ENCODE peak calls at places on chromosome 21, in five cellular contexts. One of them, this sample, is unnamed.

GRCh38 chr21:25507522-25507921 is 99.8 kb downstream of the MRPL39 start:
- DNase-seq in astrocyte: no peak
- DNase-seq in NCI-H524: no peak
- DNase-seq in HCT116: no peak
- DNase-seq in T-helper 2 cell treated with Interferon-gamma antibody and Interleukin-4, amounts not matched to agents 5 μg/mL and 100 μg/mL, for 36 hours: no peak
- DNase-seq in this sample: no peak

GRCh38 chr21:41763398-41763931 is 3.4 kb downstream of the RIPK4 start:
- DNase-seq in T-helper 2 cell treated with Interferon-gamma antibody and Interleukin-4, amounts not matched to agents 5 μg/mL and 100 μg/mL, for 36 hours: no peak
- DNase-seq in astrocyte: no peak
- DNase-seq in NCI-H524: no peak
- DNase-seq in HCT116: no peak
- DNase-seq in this sample: peak

GRCh38 chr21:16193758-16194606 is 464.2 kb downstream of the USP25 start:
- DNase-seq in HCT116: no peak
- DNase-seq in NCI-H524: no peak
- DNase-seq in T-helper 2 cell treated with Interferon-gamma antibody and Interleukin-4, amounts not matched to agents 5 μg/mL and 100 μg/mL, for 36 hours: peak
- DNase-seq in astrocyte: peak
- DNase-seq in this sample: peak

GRCh38 chr21:45330075-45330781 is 42.5 kb upstream of the POFUT2 start:
- DNase-seq in astrocyte: peak
- DNase-seq in T-helper 2 cell treated with Interferon-gamma antibody and Interleukin-4, amounts not matched to agents 5 μg/mL and 100 μg/mL, for 36 hours: no peak
- DNase-seq in NCI-H524: peak
- DNase-seq in HCT116: no peak
- DNase-seq in this sample: peak

GRCh38 chr21:41768371-41769042 is 1.7 kb upstream of the RIPK4 start:
- DNase-seq in astrocyte: peak
- DNase-seq in T-helper 2 cell treated with Interferon-gamma antibody and Interleukin-4, amounts not matched to agents 5 μg/mL and 100 μg/mL, for 36 hours: no peak
- DNase-seq in NCI-H524: peak
- DNase-seq in HCT116: peak
- DNase-seq in this sample: peak

GRCh38 chr21:38787461-38788274 is 18.1 kb upstream of the ETS2 start:
- DNase-seq in T-helper 2 cell treated with Interferon-gamma antibody and Interleukin-4, amounts not matched to agents 5 μg/mL and 100 μg/mL, for 36 hours: peak
- DNase-seq in astrocyte: peak
- DNase-seq in HCT116: peak
- DNase-seq in NCI-H524: peak
- DNase-seq in this sample: peak

GRCh38 chr21:34528131-34528561 is 16.1 kb upstream of the KCNE1 start:
- DNase-seq in astrocyte: peak
- DNase-seq in HCT116: no peak
- DNase-seq in NCI-H524: no peak
- DNase-seq in T-helper 2 cell treated with Interferon-gamma antibody and Interleukin-4, amounts not matched to agents 5 μg/mL and 100 μg/mL, for 36 hours: no peak
- DNase-seq in this sample: peak

GRCh38 chr21:34845521-34846213 is 176.9 kb downstream of the CLIC6 start:
- DNase-seq in HCT116: peak
- DNase-seq in NCI-H524: no peak
- DNase-seq in astrocyte: peak
- DNase-seq in T-helper 2 cell treated with Interferon-gamma antibody and Interleukin-4, amounts not matched to agents 5 μg/mL and 100 μg/mL, for 36 hours: peak
- DNase-seq in this sample: peak

GRCh38 chr21:42513985-42514882 is 582 bp downstream of the SLC37A1 start:
- DNase-seq in HCT116: no peak
- DNase-seq in NCI-H524: peak
- DNase-seq in astrocyte: no peak
- DNase-seq in T-helper 2 cell treated with Interferon-gamma antibody and Interleukin-4, amounts not matched to agents 5 μg/mL and 100 μg/mL, for 36 hours: peak
- DNase-seq in this sample: no peak

GRCh38 chr21:44657635-44658183 is at the start of gene KRTAP12-3:
- DNase-seq in T-helper 2 cell treated with Interferon-gamma antibody and Interleukin-4, amounts not matched to agents 5 μg/mL and 100 μg/mL, for 36 hours: peak
- DNase-seq in HCT116: no peak
- DNase-seq in astrocyte: no peak
- DNase-seq in NCI-H524: no peak
- DNase-seq in this sample: no peak

GRCh38 chr21:41367598-41368360 is 6.0 kb downstream of the MX2 start:
- DNase-seq in HCT116: no peak
- DNase-seq in astrocyte: no peak
- DNase-seq in T-helper 2 cell treated with Interferon-gamma antibody and Interleukin-4, amounts not matched to agents 5 μg/mL and 100 μg/mL, for 36 hours: no peak
- DNase-seq in NCI-H524: no peak
- DNase-seq in this sample: no peak

GRCh38 chr21:29812947-29813346 is 126.8 kb downstream of the GRIK1 start:
- DNase-seq in T-helper 2 cell treated with Interferon-gamma antibody and Interleukin-4, amounts not matched to agents 5 μg/mL and 100 μg/mL, for 36 hours: no peak
- DNase-seq in NCI-H524: no peak
- DNase-seq in HCT116: no peak
- DNase-seq in astrocyte: no peak
- DNase-seq in this sample: no peak

GRCh38 chr21:33968082-33968997 is 52.7 kb upstream of the ATP5PO start:
- DNase-seq in HCT116: no peak
- DNase-seq in T-helper 2 cell treated with Interferon-gamma antibody and Interleukin-4, amounts not matched to agents 5 μg/mL and 100 μg/mL, for 36 hours: no peak
- DNase-seq in astrocyte: peak
- DNase-seq in NCI-H524: no peak
- DNase-seq in this sample: peak

GRCh38 chr21:17796037-17796403 is 23.1 kb downstream of the C21orf91 start:
- DNase-seq in HCT116: no peak
- DNase-seq in T-helper 2 cell treated with Interferon-gamma antibody and Interleukin-4, amounts not matched to agents 5 μg/mL and 100 μg/mL, for 36 hours: no peak
- DNase-seq in NCI-H524: no peak
- DNase-seq in astrocyte: no peak
- DNase-seq in this sample: peak

This sample was measured in renal cortical epithelial cell.